ENCODE peak calls at places on chromosomes 16 and 17, in four cellular contexts. I, R, B and J are unnamed samples.
A peak's percentile ranks its signal among the peaks of the same experiment; 100 is the strongest.

GRCh38 chr17:38440614-38441397 is 12.5 kb downstream of the ARHGAP23 start:
- DNase-seq in I (no peak), R (no peak), B (no peak), J (no peak)

GRCh38 chr17:4950075-4950756 is 703 bp upstream of the ENO3 start:
- DNase-seq in I (peak; percentile 30), R (no peak), B (peak; percentile 51), J (no peak)

GRCh38 chr16:53282975-53283946 is 151.0 kb upstream of the RBL2 start:
- DNase-seq in I (peak; percentile 6), R (no peak), B (no peak), J (peak; percentile 22)

GRCh38 chr17:48113201-48113676 is 5.7 kb downstream of the SNX11 start:
- DNase-seq in I (no peak), R (peak; percentile 44), B (peak; percentile 66), J (peak; percentile 92)

GRCh38 chr16:60367739-60368138 is 1633.6 kb upstream of the GOT2 start:
- DNase-seq in I (no peak), R (no peak), B (no peak), J (no peak)

GRCh38 chr16:81460075-81460474 is 15.5 kb downstream of the CMIP start:
- DNase-seq in I (no peak), R (no peak), B (no peak), J (no peak)

GRCh38 chr17:1490643-1491405 is 1.7 kb downstream of the MYO1C start:
- DNase-seq in I (peak; percentile 34), R (peak; percentile 25), B (peak; percentile 76), J (no peak)

GRCh38 chr16:10552998-10553491 is 27.4 kb downstream of the EMP2 start:
- DNase-seq in I (no peak), R (peak; percentile 4), B (peak; percentile 75), J (no peak)

DNA sequence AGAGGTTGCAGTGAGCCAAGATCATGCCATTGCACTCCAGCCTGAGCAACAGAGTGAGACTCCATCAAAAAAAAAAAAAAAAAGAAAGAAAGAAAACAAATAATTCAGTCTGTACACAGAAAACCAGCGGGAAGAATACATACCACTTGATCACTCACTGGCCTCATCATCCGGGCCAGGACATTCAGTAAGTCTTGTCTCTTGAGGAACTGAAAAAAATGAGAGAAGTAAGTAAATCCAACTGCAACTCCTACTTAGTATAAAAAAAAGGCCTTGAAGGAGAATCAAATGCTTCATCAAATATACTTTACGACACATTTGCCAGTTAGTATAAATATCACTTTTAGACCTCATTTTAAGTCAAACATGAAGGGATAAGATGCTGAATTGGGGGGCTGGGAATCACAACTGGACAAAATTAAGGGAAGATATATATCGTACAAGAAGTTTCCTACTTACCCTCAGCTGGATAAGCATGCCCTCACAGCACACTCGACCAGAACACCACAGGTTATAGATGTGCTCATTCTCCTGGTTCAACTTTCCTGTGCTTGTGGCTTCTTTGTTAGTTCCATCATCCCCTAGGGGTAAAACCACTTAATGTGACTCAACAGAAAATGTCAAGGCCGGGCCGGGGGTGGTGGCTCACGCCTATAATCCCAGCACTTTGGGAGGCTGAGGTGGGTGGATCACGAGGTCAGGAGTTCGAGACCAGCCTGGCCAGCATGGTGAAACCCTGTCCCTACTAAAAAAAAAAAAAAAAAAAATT is 12.4 kb downstream of the CCDC47 start:
- DNase-seq in I (peak; percentile 35), R (no peak), B (no peak), J (no peak)
- TF ChIP-seq CTCF in I (no peak), R (no peak), B (no peak), J (no peak)

GRCh38 chr17:75393523-75394331 is 11.8 kb downstream of the GRB2 start:
- DNase-seq in I (peak; percentile 96), R (peak; percentile 71), B (peak; percentile 97), J (peak; percentile 99)
- TF ChIP-seq CTCF in I (peak; percentile 16), R (no peak), B (peak; percentile 42), J (no peak)

GRCh38 chr17:50560931-50561750 is 626 bp downstream of the CACNA1G start:
- DNase-seq in I (no peak), R (no peak), B (no peak), J (no peak)
- TF ChIP-seq CTCF in I (no peak), R (no peak), B (no peak), J (no peak)

DNA sequence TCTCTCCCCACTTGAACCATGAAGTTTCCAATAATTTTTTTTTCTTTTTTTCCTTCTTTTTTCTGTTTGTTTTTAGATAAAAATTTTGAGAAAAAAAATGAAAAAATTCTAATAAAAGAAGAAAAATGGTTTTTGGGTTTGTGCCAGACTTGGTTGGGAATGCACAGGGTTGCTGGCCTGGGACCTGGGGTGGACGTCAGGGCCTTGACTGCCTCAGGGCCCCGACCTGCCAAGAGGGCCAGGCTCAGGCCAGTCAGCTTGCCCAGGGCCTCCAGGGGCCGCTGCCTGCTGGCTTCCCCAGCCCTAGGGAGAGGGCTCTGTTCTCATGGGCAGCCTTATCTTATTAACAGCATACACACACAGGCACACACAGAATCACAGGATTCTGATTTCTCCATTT is 6.5 kb downstream of the TBX6 start:
- DNase-seq in I (no peak), R (no peak), B (no peak), J (no peak)
- TF ChIP-seq CTCF in I (no peak), R (no peak), B (no peak), J (no peak)

DNA sequence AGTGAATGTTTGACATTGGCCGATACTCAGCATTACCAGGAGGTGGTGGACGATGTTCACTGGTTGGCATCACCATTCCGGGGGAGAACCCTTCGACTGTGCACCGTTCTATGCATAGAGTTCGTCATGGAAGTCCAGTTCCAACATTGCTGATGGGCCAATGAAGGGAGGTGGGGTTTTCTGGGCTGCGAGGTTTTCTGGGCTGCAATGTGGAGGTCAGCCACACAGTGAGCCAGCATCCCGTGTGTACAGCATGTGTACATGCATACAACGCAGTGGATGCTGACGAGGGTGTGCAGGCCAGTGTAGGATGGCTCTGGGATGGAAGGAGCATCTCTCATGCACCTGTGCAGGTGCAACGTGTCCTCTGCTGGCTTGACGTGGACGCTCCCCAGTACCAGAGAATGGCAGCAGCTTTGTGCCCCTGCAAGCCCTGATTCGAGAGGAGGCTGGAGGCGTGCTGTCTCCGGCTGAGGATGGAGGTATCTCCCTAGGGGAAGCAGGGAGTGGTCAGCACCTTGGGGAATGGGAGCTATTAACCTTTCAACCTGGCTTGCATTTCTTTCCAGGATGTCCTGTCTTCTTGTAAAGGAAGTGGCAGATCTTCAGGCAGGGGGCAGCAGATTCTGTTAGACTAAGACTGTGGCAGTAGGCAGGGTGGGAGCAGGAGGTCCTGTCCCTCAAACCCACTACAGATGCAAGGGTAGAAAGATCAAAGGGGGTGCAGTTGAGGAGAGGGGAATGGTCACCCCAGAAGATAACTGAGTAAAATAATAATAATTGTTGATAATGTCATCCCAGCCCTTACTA is 98.2 kb downstream of the CYLD start:
- DNase-seq in I (no peak), R (no peak), B (no peak), J (no peak)
- TF ChIP-seq CTCF in I (peak; percentile 18), R (no peak), B (no peak), J (no peak)

DNA sequence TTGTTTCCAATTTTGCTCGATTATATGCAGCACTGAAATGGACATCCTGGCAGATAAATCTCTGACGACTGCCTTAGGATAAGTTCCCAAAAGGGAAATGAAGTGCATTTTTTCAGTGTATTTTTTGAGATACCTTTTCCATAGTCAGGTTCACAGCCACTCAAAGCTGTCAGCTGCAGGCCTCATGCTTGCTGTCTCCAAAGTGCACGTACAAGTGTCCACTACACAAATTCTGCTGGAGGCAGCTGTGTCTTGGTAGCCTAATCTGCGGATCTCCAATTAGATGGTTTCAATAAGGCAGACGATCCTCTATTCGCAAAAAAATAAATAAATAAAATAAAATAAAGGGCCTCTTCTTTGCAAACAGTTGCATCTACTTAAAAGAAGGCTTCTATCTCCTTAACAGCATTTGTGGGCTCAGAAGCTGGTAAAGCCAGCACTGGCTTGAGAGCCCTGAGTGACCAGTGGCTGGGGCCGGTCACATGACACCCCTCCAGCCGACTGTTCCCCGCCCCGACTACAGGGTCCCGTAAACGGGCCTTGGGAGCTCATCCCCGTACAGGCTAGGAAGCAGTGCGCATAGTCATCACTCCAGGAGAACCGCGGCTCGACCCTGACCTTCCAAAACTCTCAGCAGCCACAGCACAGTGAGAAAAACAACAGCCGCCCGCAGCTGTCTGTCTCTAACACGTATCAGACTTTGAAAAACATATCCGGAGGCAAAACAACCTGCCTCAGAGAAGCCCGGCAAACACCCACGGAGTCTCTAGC is 18.8 kb downstream of the RPH3AL start:
- DNase-seq in I (no peak), R (peak; percentile 11), B (peak; percentile 26), J (no peak)
- TF ChIP-seq CTCF in I (no peak), R (no peak), B (no peak), J (no peak)

GRCh38 chr17:15955793-15956541 is 11.0 kb downstream of the ADORA2B start:
- DNase-seq in I (no peak), R (no peak), B (no peak), J (no peak)

GRCh38 chr17:15952048-15952532 is 7.2 kb downstream of the ADORA2B start:
- DNase-seq in I (no peak), R (no peak), B (no peak), J (no peak)

GRCh38 chr17:15952916-15953865 is 8.3 kb downstream of the ADORA2B start:
- DNase-seq in I (no peak), R (no peak), B (no peak), J (no peak)

GRCh38 chr17:15951368-15952047 is 6.6 kb downstream of the ADORA2B start:
- DNase-seq in I (no peak), R (no peak), B (no peak), J (no peak)

GRCh38 chr17:15954222-15954621 is 9.3 kb downstream of the ADORA2B start:
- DNase-seq in I (peak; percentile 98), R (no peak), B (no peak), J (no peak)
- TF ChIP-seq CTCF in I (peak; percentile 34), R (no peak), B (no peak), J (no peak)